ENCODE peak calls at places on chromosomes 11 and 22, in nine cellular contexts. L, M, W, I, B, K, V, D and Y are unnamed samples. For H3K27me3 and H3K4me1, the result is how much of the 10 kb centered on the place peaks cover.

GRCh38 chr11:27174672-27175210 is 134.1 kb downstream of the BBOX1 start:
- DNase-seq in B (no peak), W (no peak), M (no peak), I (no peak), L (no peak), V (no peak), K (no peak), D (no peak), Y (no peak)

GRCh38 chr11:63866211-63866610 is 27.3 kb downstream of the MARK2 start:
- DNase-seq in B (peak), V (peak), M (no peak), W (no peak), D (peak), L (no peak), I (peak), K (peak), Y (no peak)

GRCh38 chr11:30258679-30259078 is 27.9 kb downstream of the FSHB start:
- DNase-seq in K (no peak), D (no peak), L (no peak), W (no peak), M (no peak), V (no peak), I (no peak), B (no peak), Y (no peak)

GRCh38 chr11:12537778-12538401 is 136.3 kb upstream of the TEAD1 start:
- DNase-seq in I (no peak), K (no peak), D (peak), W (no peak), V (no peak), B (no peak), L (no peak), M (no peak), Y (no peak)

GRCh38 chr11:13098067-13098466 is 89.0 kb downstream of the RASSF10 start:
- DNase-seq in M (no peak), K (no peak), W (no peak), D (no peak), B (no peak), L (peak), I (no peak), V (no peak), Y (no peak)

GRCh38 chr11:33701831-33702230 is 1.2 kb upstream of the C11orf91 start:
- DNase-seq in D (peak), L (no peak), K (no peak), M (peak), V (no peak), W (no peak), I (peak), B (no peak), Y (no peak)

GRCh38 chr11:134727636-134728035 is 315.6 kb upstream of the B3GAT1 start:
- DNase-seq in K (no peak), V (no peak), L (no peak), I (no peak), W (no peak), M (no peak), B (no peak), D (no peak), Y (no peak)

GRCh38 chr11:1494650-1495049 is 8.1 kb upstream of the MOB2 start:
- DNase-seq in W (no peak), L (no peak), D (no peak), I (no peak), K (no peak), M (no peak), V (no peak), B (no peak), Y (no peak)

GRCh38 chr11:56089697-56090096 is 3.4 kb upstream of the OR8I2 start:
- DNase-seq in W (peak), V (no peak), B (no peak), D (no peak), I (no peak), M (no peak), K (no peak), L (no peak), Y (no peak)

GRCh38 chr11:76629853-76630599 is 40.5 kb downstream of the LRRC32 start:
- DNase-seq in W (peak), D (peak), K (no peak), M (peak), L (no peak), I (no peak), V (peak), B (peak), Y (peak)

GRCh38 chr22:35627267-35628041 is 10.3 kb upstream of the MB start:
- DNase-seq in B (peak), W (peak), V (peak), M (peak), K (no peak), I (peak), D (peak), L (peak), Y (peak)

GRCh38 chr11:130022799-130023198 is 20.2 kb upstream of the PRDM10 start:
- DNase-seq in B (no peak), M (no peak), I (no peak), L (no peak), D (no peak), V (no peak), K (no peak), W (no peak), Y (no peak)

GRCh38 chr22:17873116-17873515 is 98.8 kb upstream of the BID start:
- DNase-seq in M (no peak), L (no peak), W (no peak), B (no peak), K (no peak), D (no peak), V (no peak), I (no peak), Y (no peak)

GRCh38 chr11:118841469-118842222 is 42.0 kb upstream of the CXCR5 start:
- DNase-seq in K (peak), W (no peak), I (no peak), V (no peak), B (no peak), D (no peak), M (no peak), L (no peak), Y (no peak)

GRCh38 chr11:111502611-111503010 is 9.6 kb downstream of the BTG4 start:
- DNase-seq in D (no peak), I (no peak), L (no peak), K (no peak), W (no peak), B (no peak), V (no peak), M (no peak), Y (no peak)

GRCh38 chr11:112289588-112290461 is 29.2 kb upstream of the PLET1 start:
- DNase-seq in M (peak), D (peak), V (peak), I (peak), L (peak), W (peak), K (no peak), B (peak), Y (no peak)

GRCh38 chr11:116412118-116412889 is 360.5 kb downstream of the BUD13 start:
- DNase-seq in I (no peak), B (no peak), L (no peak), M (no peak), K (no peak), W (no peak), V (peak), D (no peak), Y (no peak)
- H3K27me3 ChIP-seq in I (under half), B (under half), L (under half), M (under half), K (under half), W (under half), V (under half), D (under half), Y (under half)

DNA sequence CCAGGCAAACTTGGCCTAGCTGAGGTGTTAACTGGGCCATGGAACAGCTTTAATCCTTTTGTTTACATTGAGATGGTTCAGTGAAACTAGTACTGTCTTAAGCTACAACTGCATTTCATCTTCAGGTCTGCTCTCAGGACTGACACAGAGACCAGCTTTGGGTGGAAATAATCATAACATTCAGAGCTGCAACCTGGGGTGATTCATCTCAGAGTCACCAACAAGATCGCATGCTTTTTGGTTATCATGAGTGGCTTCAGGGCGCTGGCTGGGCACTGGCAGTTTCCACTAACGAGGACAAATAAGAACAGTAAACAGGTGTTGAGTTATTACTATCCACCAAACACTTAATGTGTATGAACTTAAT is 60.9 kb upstream of the PAX6 start:
- DNase-seq in B (no peak), L (no peak), W (no peak), I (no peak), D (no peak), V (no peak), K (no peak), M (no peak), Y (no peak)
- H3K4me1 ChIP-seq in B (under half), L (under half), W (under half), I (under half), D (under half), V (under half), K (under half), M (under half), Y (under half)

GRCh38 chr11:31804439-31805036 is 6.6 kb downstream of the PAX6 start:
- DNase-seq in D (no peak), L (no peak), K (no peak), I (no peak), V (no peak), W (peak), B (no peak), M (no peak), Y (no peak)
- H3K4me3 ChIP-seq in D (no peak), L (no peak), K (peak), I (peak), V (no peak), W (peak), B (no peak), M (no peak), Y (no peak)

GRCh38 chr11:44314733-44315132 is 4.8 kb upstream of the ALX4 start:
- DNase-seq in B (no peak), W (no peak), D (no peak), L (no peak), K (no peak), V (no peak), M (no peak), I (no peak), Y (no peak)
- H3K27me3 ChIP-seq in B (half or more), W (under half), D (half or more), L (half or more), K (under half), V (half or more), M (half or more), I (half or more), Y (under half)